ENCODE peak calls at places on chromosome 1, in nine cellular contexts. L is transverse colon, Z is IMR-90, I is A549, E is Daoy, A is dorsolateral prefrontal cortex, O is heart left ventricle, B is Peyer's patch, R is astrocyte. C is an unnamed sample.

GRCh38 chr1:116878804-116879477 is 30.8 kb upstream of the PTGFRN start:
- DNase-seq in L (no peak), Z (peak; percentile 17), O (peak; percentile 38), I (no peak), R (peak; percentile 75), B (no peak), A (no peak), E (peak; percentile 41), C (peak; percentile 98)

GRCh38 chr1:15410884-15411245 is 1.2 kb downstream of the EFHD2 start:
- DNase-seq in A (no peak), R (no peak), Z (no peak), O (no peak), L (no peak), B (no peak), E (no peak), I (no peak), C (no peak)

GRCh38 chr1:202567747-202568146 is 142.5 kb downstream of the SYT2 start:
- DNase-seq in E (no peak), B (no peak), Z (no peak), O (no peak), A (no peak), I (no peak), L (no peak), R (peak; percentile 76), C (no peak)

GRCh38 chr1:187509091-187509490 is 680.3 kb downstream of the PLA2G4A start:
- DNase-seq in O (no peak), E (no peak), R (peak; percentile 11), Z (peak; percentile 55), B (no peak), L (no peak), A (no peak), I (no peak), C (no peak)

GRCh38 chr1:244678687-244679086 is 25.8 kb downstream of the DESI2 start:
- DNase-seq in R (no peak), I (no peak), L (no peak), Z (peak; percentile 8), O (no peak), A (no peak), B (no peak), E (no peak), C (no peak)

GRCh38 chr1:67376381-67376780 is 53.8 kb downstream of the SERBP1 start:
- DNase-seq in I (no peak), R (no peak), L (no peak), O (no peak), B (no peak), A (no peak), Z (no peak), E (no peak), C (peak; percentile 79)

GRCh38 chr1:208387908-208388756 is 143.9 kb upstream of the PLXNA2 start:
- DNase-seq in L (no peak), A (no peak), B (no peak), O (no peak), Z (no peak), E (no peak), I (no peak), R (no peak), C (peak; percentile 62)

GRCh38 chr1:50285994-50286393 is 137.2 kb downstream of the DMRTA2 start:
- DNase-seq in R (no peak), O (no peak), E (no peak), A (no peak), I (no peak), L (no peak), Z (no peak), B (no peak), C (peak; percentile 29)

GRCh38 chr1:226034482-226034881 is 28.0 kb upstream of the H3-3A start:
- DNase-seq in I (no peak), O (peak; percentile 81), L (peak; percentile 86), A (peak; percentile 30), B (peak; percentile 92), R (peak; percentile 98), Z (peak; percentile 96), E (peak; percentile 94), C (peak; percentile 60)

GRCh38 chr1:16126738-16127515 is 28.9 kb downstream of the EPHA2 start:
- DNase-seq in E (no peak), L (no peak), I (no peak), Z (no peak), R (no peak), B (no peak), A (no peak), O (no peak), C (no peak)

GRCh38 chr1:31627301-31627929 is 9.9 kb downstream of the HCRTR1 start:
- DNase-seq in A (no peak), I (no peak), R (no peak), O (peak; percentile 79), E (no peak), L (peak; percentile 43), Z (no peak), B (no peak), C (peak; percentile 45)

GRCh38 chr1:65948609-65949229 is 156.0 kb downstream of the PDE4B start:
- DNase-seq in A (no peak), L (peak; percentile 14), R (peak; percentile 21), Z (peak; percentile 79), O (no peak), B (no peak), I (no peak), E (peak; percentile 50), C (no peak)

GRCh38 chr1:151763990-151764389 is 694 bp upstream of the MRPL9 start:
- DNase-seq in L (no peak), E (peak; percentile 5), A (no peak), I (no peak), R (no peak), B (no peak), O (no peak), Z (no peak), C (no peak)